ENCODE peak calls at places on chromosomes 16 and 17, in four cellular contexts. C is stimulated activated CD8-positive, alpha-beta memory T cell treated with anti-CD3 and anti-CD28 coated beads, Interleukin-12 subunit alpha, Interleukin-12 subunit beta, amount 100 ng/mL, for 1 hour; W is activated naive CD8-positive, alpha-beta T cell treated with anti-CD3 and anti-CD28 coated beads for 36 hours; Q is chondrocyte. D is an unnamed sample.

GRCh38 chr17:73547790-73548189 is 96.5 kb downstream of the SDK2 start:
- DNase-seq in Q (no peak), C (no peak), W (no peak), D (no peak)

GRCh38 chr17:61402978-61403845 is 3.6 kb downstream of the TBX2 start:
- DNase-seq in Q (no peak), C (no peak), W (no peak), D (no peak)

GRCh38 chr17:77214328-77214727 is 73.6 kb downstream of the SEC14L1 start:
- DNase-seq in Q (peak), W (no peak), C (no peak), D (no peak)

GRCh38 chr16:7004266-7004665 is 328.4 kb upstream of the RBFOX1 start:
- DNase-seq in C (no peak), W (no peak), Q (no peak), D (no peak)

GRCh38 chr17:50830994-50831393 is 4.4 kb upstream of the WFIKKN2 start:
- DNase-seq in W (no peak), Q (peak), C (no peak), D (no peak)

GRCh38 chr16:57483725-57484514 is 2.4 kb downstream of the DOK4 start:
- DNase-seq in Q (no peak), W (no peak), C (no peak), D (no peak)

GRCh38 chr16:87854053-87854906 is 15.0 kb downstream of the SLC7A5 start:
- DNase-seq in C (no peak), Q (no peak), W (no peak), D (peak)

GRCh38 chr16:53519417-53520091 is 16.5 kb upstream of the AKTIP start:
- DNase-seq in Q (no peak), W (no peak), C (no peak), D (no peak)

GRCh38 chr17:69729937-69730336 is 315.4 kb downstream of the MAP2K6 start:
- DNase-seq in C (no peak), Q (no peak), W (no peak), D (peak)

GRCh38 chr17:17551361-17551760 is 40.1 kb downstream of the PEMT start:
- DNase-seq in W (no peak), C (no peak), Q (no peak), D (no peak)

GRCh38 chr16:66146689-66147330 is 219.7 kb upstream of the CDH5 start:
- DNase-seq in C (no peak), Q (no peak), W (no peak), D (no peak)

GRCh38 chr17:81930142-81931125 is 2.9 kb upstream of the MAFG start:
- DNase-seq in Q (no peak), C (no peak), W (no peak), D (no peak)

GRCh38 chr17:29977836-29978235 is 36.4 kb downstream of the EFCAB5 start:
- DNase-seq in C (no peak), Q (no peak), W (no peak), D (no peak)

GRCh38 chr17:78838574-78839005 is 2.0 kb downstream of the USP36 start:
- DNase-seq in W (no peak), C (no peak), Q (no peak), D (no peak)

GRCh38 chr16:1057252-1057932 is 15.2 kb upstream of the SSTR5 start:
- DNase-seq in W (peak), C (peak), Q (no peak), D (no peak)

GRCh38 chr16:85704900-85705846 is 16.4 kb upstream of the GINS2 start:
- DNase-seq in C (no peak), Q (no peak), W (no peak), D (no peak)

GRCh38 chr16:88790312-88791150 is 5.5 kb upstream of the PIEZO1 start:
- DNase-seq in Q (no peak), W (no peak), C (peak), D (no peak)

GRCh38 chr17:31511583-31511982 is 120.1 kb downstream of the RAB11FIP4 start:
- DNase-seq in C (no peak), W (no peak), Q (no peak), D (no peak)

GRCh38 chr17:70736375-70736957 is 567.1 kb downstream of the KCNJ2 start:
- DNase-seq in W (no peak), Q (no peak), C (no peak), D (no peak)

GRCh38 chr16:86542756-86543750 is 12.0 kb downstream of the MTHFSD start:
- DNase-seq in Q (no peak), C (no peak), W (no peak), D (no peak)

GRCh38 chr17:42039794-42040763 is 10.3 kb downstream of the C17orf113 start:
- DNase-seq in C (no peak), Q (peak), W (no peak), D (no peak)

GRCh38 chr16:55526448-55526847 is 17.6 kb downstream of the LPCAT2 start:
- DNase-seq in Q (no peak), C (no peak), W (no peak), D (no peak)

GRCh38 chr17:721540-721937 is 6.9 kb upstream of the VPS53 start:
- DNase-seq in W (no peak), C (no peak), Q (no peak), D (no peak)

GRCh38 chr17:60231691-60232090 is 81.9 kb downstream of the CA4 start:
- DNase-seq in Q (no peak), W (no peak), C (no peak), D (no peak)

GRCh38 chr16:1174477-1175357 is 21.8 kb downstream of the CACNA1H start:
- DNase-seq in W (no peak), Q (no peak), C (no peak), D (peak)

GRCh38 chr17:73901661-73902415 is 257.6 kb upstream of the SDK2 start:
- DNase-seq in W (peak), C (no peak), Q (no peak), D (no peak)

GRCh38 chr17:37888881-37889280 is 35.3 kb upstream of the TBC1D3K start:
- DNase-seq in W (no peak), Q (no peak), C (no peak), D (no peak)

GRCh38 chr16:28534542-28535373 is 4.0 kb downstream of the NUPR1 start:
- DNase-seq in W (no peak), C (no peak), Q (no peak), D (no peak)

GRCh38 chr16:2527071-2527783 is 4.0 kb downstream of the CEMP1 start:
- DNase-seq in C (no peak), Q (no peak), W (no peak), D (no peak)

GRCh38 chr17:76868176-76868668 is at the start of gene MGAT5B:
- DNase-seq in Q (no peak), C (peak), W (peak), D (peak)

GRCh38 chr16:25413133-25413532 is 155.5 kb upstream of the ZKSCAN2 start:
- DNase-seq in Q (no peak), W (no peak), C (no peak), D (no peak)

GRCh38 chr16:67431805-67432476 is 1.0 kb downstream of the HSD11B2 start:
- DNase-seq in W (no peak), C (no peak), Q (no peak), D (no peak)

GRCh38 chr17:64159051-64159590 is 29.2 kb upstream of the ERN1 start:
- DNase-seq in W (no peak), C (no peak), Q (no peak), D (no peak)

GRCh38 chr17:3802461-3803307 is 1.7 kb upstream of the ITGAE start:
- DNase-seq in Q (no peak), W (no peak), C (no peak), D (peak)

GRCh38 chr16:23254338-23254737 is 47.8 kb upstream of the SCNN1B start:
- DNase-seq in W (no peak), C (no peak), Q (no peak), D (peak)

GRCh38 chr17:2560658-2561057 is 32.8 kb upstream of the PAFAH1B1 start:
- DNase-seq in Q (no peak), W (no peak), C (no peak), D (no peak)

GRCh38 chr16:11152205-11152604 is 103.8 kb downstream of the SOCS1 start:
- DNase-seq in C (no peak), Q (peak), W (no peak), D (no peak)

GRCh38 chr16:57012353-57012752 is 23.0 kb downstream of the NLRC5 start:
- DNase-seq in C (no peak), Q (no peak), W (no peak), D (no peak)

GRCh38 chr16:73285336-73285735 is 237.4 kb upstream of the ZFHX3 start:
- DNase-seq in C (no peak), Q (no peak), W (no peak), D (no peak)

GRCh38 chr16:53775821-53776431 is 72.0 kb downstream of the FTO start:
- DNase-seq in W (no peak), Q (no peak), C (no peak), D (peak)

D was measured in RCC 7860.